ENCODE peak calls at places on chromosomes 7 and 10, in eight cellular contexts. S is IMR-90, F is right lobe of liver, X is K562, P is sigmoid colon, Z is adrenal gland, W is A549, K is heart left ventricle. I is an unnamed sample.

GRCh38 chr10:132458595-132459251 is 61.7 kb downstream of the PWWP2B start:
- DNase-seq in W (peak), S (no peak), F (peak), K (peak), Z (peak), X (peak), P (no peak), I (peak)

GRCh38 chr10:128318366-128318765 is 192.1 kb upstream of the MKI67 start:
- DNase-seq in K (no peak), W (no peak), X (no peak), Z (no peak), F (no peak), P (no peak), S (no peak), I (no peak)

GRCh38 chr7:143126146-143126545 is 5.7 kb upstream of the PIP start:
- DNase-seq in X (no peak), S (no peak), K (no peak), P (no peak), W (peak), F (no peak), Z (no peak), I (no peak)

GRCh38 chr10:23189024-23189423 is 3.1 kb upstream of the PTF1A start:
- DNase-seq in X (no peak), Z (no peak), S (no peak), F (no peak), P (no peak), K (no peak), W (no peak), I (no peak)

GRCh38 chr7:31059551-31059950 is 7.4 kb downstream of the ADCYAP1R1 start:
- DNase-seq in S (no peak), W (no peak), K (no peak), Z (no peak), P (peak), X (no peak), F (no peak), I (no peak)

GRCh38 chr7:106284516-106285050 is at the start of gene NAMPT:
- DNase-seq in F (no peak), W (no peak), Z (peak), S (no peak), P (peak), K (peak), X (peak), I (peak)

GRCh38 chr7:82382276-82382675 is 61.3 kb downstream of the CACNA2D1 start:
- DNase-seq in K (no peak), S (no peak), Z (no peak), X (no peak), F (no peak), P (no peak), W (no peak), I (no peak)

GRCh38 chr7:69318794-69319193 is 279.5 kb upstream of the AUTS2 start:
- DNase-seq in S (no peak), K (no peak), P (no peak), F (no peak), X (no peak), Z (no peak), W (no peak), I (no peak)

GRCh38 chr7:79298145-79298760 is 155.2 kb downstream of the MAGI2 start:
- DNase-seq in P (no peak), W (peak), F (no peak), X (peak), Z (peak), K (no peak), S (peak), I (peak)

GRCh38 chr10:1552881-1553595 is 184.3 kb downstream of the ADARB2 start:
- DNase-seq in Z (no peak), W (no peak), K (no peak), F (peak), X (no peak), S (no peak), P (peak), I (no peak)

GRCh38 chr7:28853150-28853549 is 105.0 kb downstream of the TRIL start:
- DNase-seq in X (no peak), W (no peak), K (no peak), Z (no peak), F (no peak), S (no peak), P (no peak), I (no peak)

GRCh38 chr7:104891949-104892348 is 122.1 kb upstream of the KMT2E start:
- DNase-seq in S (no peak), Z (no peak), W (no peak), K (no peak), F (no peak), X (no peak), P (no peak), I (no peak)

GRCh38 chr10:17730667-17731066 is 21.3 kb upstream of the TMEM236 start:
- DNase-seq in P (no peak), F (no peak), S (no peak), W (no peak), X (no peak), Z (no peak), K (peak), I (no peak)

GRCh38 chr7:110413038-110413437 is 677.9 kb upstream of the LRRN3 start:
- DNase-seq in X (no peak), W (no peak), K (no peak), F (no peak), Z (no peak), S (no peak), P (no peak), I (no peak)

GRCh38 chr7:45720989-45721388 is 146.8 kb downstream of the ADCY1 start:
- DNase-seq in F (no peak), K (no peak), W (no peak), X (no peak), P (no peak), S (no peak), Z (peak), I (no peak)

GRCh38 chr10:123134915-123135414 is 805 bp upstream of the HMX3 start:
- DNase-seq in Z (no peak), S (no peak), P (no peak), W (no peak), K (no peak), F (no peak), X (peak), I (peak)

GRCh38 chr7:46454796-46455195 is 533.7 kb upstream of the IGFBP3 start:
- DNase-seq in K (no peak), X (no peak), S (peak), W (no peak), F (no peak), Z (no peak), P (no peak), I (no peak)

GRCh38 chr10:101987136-101987535 is 68.8 kb downstream of the ARMH3 start:
- DNase-seq in S (no peak), K (no peak), Z (no peak), P (no peak), X (no peak), F (no peak), W (no peak), I (no peak)

GRCh38 chr7:107958764-107959526 is 44.0 kb downstream of the LAMB1 start:
- DNase-seq in W (no peak), P (no peak), Z (peak), X (no peak), S (peak), F (no peak), K (no peak), I (no peak)

GRCh38 chr7:80583901-80584300 is 54.5 kb upstream of the CD36 start:
- DNase-seq in Z (no peak), F (no peak), K (peak), P (no peak), X (no peak), W (no peak), S (peak), I (no peak)

GRCh38 chr10:50936335-50936734 is 50.9 kb upstream of the A1CF start:
- DNase-seq in P (no peak), K (no peak), S (no peak), F (no peak), Z (no peak), W (no peak), X (no peak), I (no peak)

GRCh38 chr10:79943871-79944270 is 5.0 kb downstream of the SFTPD start:
- DNase-seq in F (no peak), P (no peak), Z (peak), K (no peak), W (no peak), S (no peak), X (no peak), I (no peak)

GRCh38 chr7:7136423-7136822 is 45.9 kb upstream of the C1GALT1 start:
- DNase-seq in F (no peak), S (no peak), Z (no peak), W (no peak), K (no peak), X (no peak), P (no peak), I (peak)

GRCh38 chr10:111083222-111084095 is 6.6 kb downstream of the ADRA2A start:
- DNase-seq in X (no peak), P (no peak), S (no peak), W (no peak), K (no peak), F (no peak), Z (peak), I (no peak)

GRCh38 chr10:110496553-110497437 is 912 bp upstream of the DUSP5 start:
- DNase-seq in F (no peak), X (no peak), Z (no peak), S (no peak), K (no peak), W (no peak), P (no peak), I (peak)

GRCh38 chr10:132886211-132887099 is 55.9 kb downstream of the CFAP46 start:
- DNase-seq in X (no peak), S (no peak), W (peak), Z (no peak), K (no peak), F (peak), P (peak), I (peak)

GRCh38 chr10:14353291-14353913 is 22.7 kb upstream of the FRMD4A start:
- DNase-seq in F (no peak), S (no peak), X (no peak), K (no peak), P (no peak), Z (no peak), W (no peak), I (no peak)

GRCh38 chr10:78604721-78605120 is 464.0 kb upstream of the ZMIZ1 start:
- DNase-seq in S (no peak), F (no peak), Z (no peak), P (no peak), X (no peak), W (no peak), K (no peak), I (no peak)

GRCh38 chr10:23331567-23332290 is 12.9 kb downstream of the C10orf67 start:
- DNase-seq in F (no peak), S (peak), W (no peak), X (no peak), Z (no peak), K (no peak), P (no peak), I (no peak)

GRCh38 chr7:29457565-29457971 is 106.1 kb upstream of the PRR15 start:
- DNase-seq in Z (no peak), S (no peak), F (no peak), P (no peak), X (no peak), W (no peak), K (no peak), I (no peak)

GRCh38 chr10:22710139-22710745 is 4.1 kb downstream of the PIP4K2A start:
- DNase-seq in Z (no peak), S (no peak), F (no peak), X (no peak), K (no peak), W (no peak), P (no peak), I (no peak)

GRCh38 chr10:54081950-54082349 is 719.1 kb downstream of the PCDH15 start:
- DNase-seq in W (no peak), F (no peak), S (no peak), K (no peak), Z (no peak), X (no peak), P (no peak), I (no peak)

GRCh38 chr10:130990536-130990935 is 321.0 kb downstream of the TCERG1L start:
- DNase-seq in S (no peak), F (no peak), W (no peak), P (no peak), Z (no peak), X (no peak), K (no peak), I (no peak)

GRCh38 chr7:91573405-91573804 is 307.1 kb downstream of the MTERF1 start:
- DNase-seq in W (no peak), P (no peak), F (no peak), S (no peak), Z (no peak), X (no peak), K (no peak), I (no peak)

GRCh38 chr10:70843776-70844489 is 28.2 kb downstream of the SGPL1 start:
- DNase-seq in K (no peak), Z (no peak), W (no peak), X (no peak), P (no peak), F (no peak), S (no peak), I (no peak)

GRCh38 chr7:134355925-134356324 is 39.2 kb upstream of the SLC35B4 start:
- DNase-seq in P (no peak), F (peak), W (no peak), Z (no peak), K (peak), S (no peak), X (no peak), I (no peak)

GRCh38 chr7:42471573-42472174 is 234.7 kb upstream of the GLI3 start:
- DNase-seq in S (no peak), P (no peak), W (no peak), Z (no peak), F (no peak), K (no peak), X (no peak), I (no peak)

GRCh38 chr10:91593366-91593765 is 39.5 kb downstream of the PPP1R3C start:
- DNase-seq in W (no peak), S (no peak), Z (no peak), P (no peak), F (no peak), X (no peak), K (no peak), I (no peak)

GRCh38 chr7:6008668-6009611 is at the start of the genes AIMP2 and PMS2:
- DNase-seq in S (peak), W (peak), K (peak), F (peak), X (peak), Z (peak), P (peak), I (peak)
- TF ChIP-seq POLR2A in S (peak), W (peak), K (no peak), F (peak), X (peak), Z (peak), P (peak), I (peak)

GRCh38 chr7:151088856-151089699 is 2.8 kb downstream of the AGAP3 start:
- DNase-seq in F (peak), S (peak), X (no peak), W (no peak), P (peak), Z (peak), K (peak), I (peak)
- TF ChIP-seq POLR2A in F (peak), S (peak), X (no peak), W (no peak), P (no peak), Z (peak), K (no peak), I (peak)

DNA sequence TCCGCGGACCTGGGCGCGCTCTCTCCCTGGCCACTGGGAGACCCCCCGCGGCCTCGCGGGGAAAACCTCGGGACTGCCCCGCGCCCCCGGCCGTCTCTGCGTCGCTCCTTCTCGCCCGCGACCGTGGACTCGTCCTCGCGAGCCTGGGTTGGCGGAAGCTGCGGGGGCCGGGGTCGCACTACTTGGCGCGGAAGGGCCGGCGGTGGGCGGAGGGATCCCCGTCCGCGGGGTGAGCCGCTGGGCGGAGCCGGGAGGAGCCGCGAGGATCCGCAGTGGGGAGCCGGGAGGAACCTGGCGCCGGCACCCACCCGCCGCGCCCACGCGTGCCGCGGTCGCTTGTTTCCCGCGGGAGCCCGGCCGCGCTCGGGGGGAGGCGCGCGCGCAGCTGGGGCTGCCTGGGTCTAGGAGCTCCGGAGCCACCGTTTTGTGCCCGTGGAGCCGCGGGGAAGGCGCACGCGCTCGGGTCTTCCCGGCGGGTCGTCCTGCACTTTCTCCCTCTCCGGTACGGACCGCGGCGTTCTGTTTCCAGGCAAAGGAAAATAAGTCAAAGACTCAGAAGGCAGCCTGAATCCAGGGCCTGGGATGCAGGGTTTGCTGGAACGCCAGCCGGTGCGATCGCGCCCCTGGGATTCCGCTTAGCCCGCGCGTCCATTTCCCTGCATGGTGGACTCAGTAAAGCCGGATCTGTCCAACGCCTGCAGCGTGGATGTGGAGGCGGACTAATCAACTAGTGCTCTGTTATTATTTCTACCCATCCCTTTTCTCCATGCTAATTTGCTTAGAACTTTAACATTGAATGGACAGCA is 28.7 kb upstream of the KMT2C start:
- DNase-seq in Z (peak), K (peak), P (peak), X (peak), F (peak), S (peak), W (peak), I (peak)
- TF ChIP-seq POLR2A in Z (peak), K (no peak), P (peak), X (peak), F (peak), S (no peak), W (peak), I (peak)

GRCh38 chr7:1951600-1951999 is 281.1 kb downstream of the MAD1L1 start:
- DNase-seq in P (no peak), X (no peak), K (no peak), Z (no peak), W (no peak), S (no peak), F (peak), I (no peak)
- TF ChIP-seq POLR2A in P (no peak), X (no peak), K (no peak), Z (no peak), W (no peak), S (no peak), F (no peak), I (no peak)

GRCh38 chr10:116658152-116658551 is 37.4 kb downstream of the PNLIPRP2 start:
- DNase-seq in K (no peak), P (no peak), W (no peak), Z (no peak), F (no peak), X (no peak), S (no peak), I (no peak)
- TF ChIP-seq POLR2A in K (no peak), P (no peak), W (no peak), Z (no peak), F (no peak), X (no peak), S (no peak), I (no peak)

DNA sequence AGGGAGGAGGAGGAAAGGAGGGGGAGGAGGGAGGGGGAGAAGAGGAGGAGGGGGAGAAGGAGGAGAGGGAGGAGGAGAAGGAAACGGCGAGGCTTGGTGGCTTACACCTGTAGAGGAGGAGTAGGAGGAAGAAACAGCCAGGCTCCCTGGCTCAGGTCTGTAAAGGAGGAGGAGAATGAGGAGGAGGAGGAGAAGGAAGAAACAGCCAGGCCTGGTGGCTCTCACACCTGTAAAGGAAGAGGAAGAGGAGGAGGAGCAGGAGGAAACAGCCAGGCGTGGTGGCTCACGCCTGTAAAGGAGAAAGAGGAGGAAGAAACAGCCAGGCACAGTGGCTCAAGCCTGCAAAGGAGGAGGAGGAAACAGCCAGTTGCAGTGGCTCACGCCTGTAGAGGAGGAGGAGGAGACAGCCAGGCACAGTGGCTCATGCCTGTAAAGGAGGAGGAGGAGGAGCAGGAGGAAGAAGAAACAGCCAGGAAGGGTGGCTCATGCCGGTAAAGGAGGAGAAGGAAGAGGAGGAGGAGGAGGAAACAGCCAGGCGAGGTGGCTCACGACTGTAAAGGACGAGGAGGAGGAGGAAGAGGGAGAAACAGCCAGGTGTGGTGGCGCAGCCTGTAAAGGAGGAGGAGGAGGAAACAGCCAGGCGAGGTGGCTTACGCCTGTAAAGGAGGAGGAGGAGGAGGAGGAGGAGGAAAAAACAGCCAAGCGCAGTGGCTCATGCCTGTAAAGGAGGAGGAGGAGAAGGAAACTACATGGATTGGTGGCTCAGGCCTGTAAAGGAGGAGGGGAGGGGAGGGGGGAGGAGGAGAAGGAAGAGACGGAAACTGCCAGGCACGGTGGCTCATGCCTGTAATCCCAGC is 14.9 kb upstream of the CRCP start:
- DNase-seq in X (peak), P (peak), W (peak), Z (peak), F (peak), S (peak), K (peak), I (no peak)
- TF ChIP-seq POLR2A in X (peak), P (peak), W (peak), Z (peak), F (peak), S (no peak), K (no peak), I (peak)

GRCh38 chr10:69181433-69181832 is 1.4 kb downstream of the SUPV3L1 start:
- DNase-seq in S (no peak), Z (no peak), P (no peak), F (no peak), X (no peak), K (no peak), W (no peak), I (peak)

GRCh38 chr10:69182005-69182404 is 2.0 kb downstream of the SUPV3L1 start:
- DNase-seq in X (no peak), K (no peak), F (no peak), S (no peak), P (no peak), W (no peak), Z (no peak), I (no peak)

GRCh38 chr10:69180525-69181204 is 631 bp downstream of the SUPV3L1 start:
- DNase-seq in K (no peak), W (peak), X (peak), P (no peak), Z (no peak), S (peak), F (no peak), I (peak)

GRCh38 chr10:69179089-69179742 is 818 bp upstream of the SUPV3L1 start:
- DNase-seq in X (peak), K (no peak), S (no peak), W (peak), F (no peak), P (no peak), Z (peak), I (no peak)

DNA sequence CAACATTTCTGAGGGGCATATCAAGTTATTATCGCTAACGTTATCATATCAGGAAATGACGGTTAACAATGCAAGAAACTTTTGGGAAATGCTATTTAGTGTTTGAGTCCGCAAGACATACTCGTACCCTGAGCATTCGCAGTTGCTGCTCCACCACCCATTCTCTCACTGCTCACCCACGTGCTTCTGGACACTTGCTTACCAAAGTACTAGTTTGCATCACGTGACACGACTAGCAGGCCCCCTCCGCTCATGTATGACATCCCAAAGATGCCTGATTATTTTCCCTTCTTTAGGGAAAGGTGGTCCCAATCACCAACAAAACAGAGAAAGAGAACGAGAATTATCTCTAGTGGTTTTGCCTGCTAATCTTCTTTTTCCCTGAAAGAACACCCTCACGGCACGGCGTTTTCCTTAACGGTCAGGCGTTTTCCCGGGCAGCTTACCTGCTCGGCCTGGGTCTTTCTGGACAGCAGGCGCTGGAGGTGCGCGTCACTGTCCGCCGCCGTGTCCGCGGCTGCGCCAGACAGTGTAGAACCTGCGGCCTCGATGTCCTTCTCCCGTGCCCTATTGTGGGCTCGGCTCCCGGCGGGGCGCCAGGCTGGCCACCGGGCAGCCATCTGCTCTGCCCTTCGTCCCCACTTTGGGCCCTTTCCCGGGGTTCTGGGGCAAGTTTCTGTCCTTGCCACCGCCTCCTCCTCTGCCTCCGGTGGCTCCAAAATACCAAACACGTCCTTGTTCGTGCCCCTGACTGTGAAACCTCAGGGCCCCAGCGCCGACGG is at the start of gene SUPV3L1:
- DNase-seq in X (peak), K (peak), Z (peak), S (peak), F (peak), W (peak), P (peak), I (peak)
- TF ChIP-seq POLR2A in X (peak), K (peak), Z (peak), S (peak), F (peak), W (peak), P (peak), I (peak)